ENCODE peak calls at places on chromosome 20, in ten cellular contexts. G, K, W, D, V, E, L, H, Q and C are unnamed samples.

GRCh38 chr20:50509923-50510705 is at the start of gene PTPN1:
- DNase-seq in K (peak; percentile 99), D (peak; percentile 99), G (peak; percentile 98), H (peak; percentile 94), L (peak; percentile 95), V (peak; percentile 99), W (peak; percentile 98), E (peak; percentile 99), Q (peak; percentile 98), C (peak; percentile 99)

GRCh38 chr20:19757487-19757972 is 528 bp upstream of the RIN2 start:
- DNase-seq in V (peak; percentile 80), K (peak; percentile 60), H (no peak), G (peak; percentile 58), Q (peak; percentile 82), L (no peak), D (peak; percentile 74), W (no peak), E (no peak), C (no peak)

GRCh38 chr20:2756056-2756611 is 44.3 kb downstream of the CPXM1 start:
- DNase-seq in G (peak; percentile 60), E (peak; percentile 34), L (no peak), V (peak; percentile 43), H (no peak), Q (peak; percentile 85), W (peak; percentile 19), K (peak; percentile 64), D (peak; percentile 77), C (peak; percentile 56)

GRCh38 chr20:4151991-4152695 is 136.8 kb upstream of the RNF24 start:
- DNase-seq in E (no peak), V (no peak), K (no peak), H (peak; percentile 34), G (no peak), L (no peak), Q (no peak), D (no peak), W (no peak), C (peak; percentile 96)

GRCh38 chr20:22430154-22430745 is 154.1 kb downstream of the FOXA2 start:
- DNase-seq in G (peak; percentile 88), W (no peak), L (peak; percentile 70), Q (no peak), V (no peak), H (no peak), K (peak; percentile 92), E (peak; percentile 20), D (peak; percentile 73), C (no peak)

GRCh38 chr20:1813674-1814635 is 81.3 kb upstream of the SIRPA start:
- DNase-seq in W (no peak), E (no peak), L (no peak), V (no peak), H (no peak), G (no peak), Q (peak; percentile 70), D (no peak), K (no peak), C (no peak)

GRCh38 chr20:34834459-34834893 is 9.0 kb upstream of the NCOA6 start:
- DNase-seq in D (no peak), W (peak; percentile 21), K (peak; percentile 47), L (no peak), V (peak; percentile 50), E (peak; percentile 39), H (no peak), Q (peak; percentile 62), G (peak; percentile 36), C (peak; percentile 68)

GRCh38 chr20:41005361-41005729 is 23.3 kb upstream of the TOP1 start:
- DNase-seq in L (no peak), H (no peak), D (no peak), K (no peak), G (peak; percentile 85), W (peak; percentile 74), Q (no peak), E (no peak), V (peak; percentile 98), C (no peak)

GRCh38 chr20:63963348-63963741 is 6.4 kb downstream of the ZNF512B start:
- DNase-seq in W (no peak), Q (no peak), G (no peak), D (no peak), L (no peak), V (no peak), H (no peak), E (no peak), K (no peak), C (no peak)

GRCh38 chr20:63963784-63964301 is 5.9 kb downstream of the ZNF512B start:
- DNase-seq in V (no peak), L (no peak), E (no peak), Q (no peak), G (no peak), H (no peak), K (no peak), D (no peak), W (no peak), C (no peak)

GRCh38 chr20:63962426-63963347 is 6.5 kb upstream of the UCKL1 start:
- DNase-seq in E (no peak), K (no peak), V (no peak), G (no peak), W (no peak), D (no peak), L (no peak), H (no peak), Q (no peak), C (no peak)

GRCh38 chr20:63959699-63960075 is 3.5 kb upstream of the UCKL1 start:
- DNase-seq in Q (no peak), W (no peak), D (no peak), V (no peak), K (no peak), G (no peak), H (no peak), E (no peak), L (no peak), C (no peak)

DNA sequence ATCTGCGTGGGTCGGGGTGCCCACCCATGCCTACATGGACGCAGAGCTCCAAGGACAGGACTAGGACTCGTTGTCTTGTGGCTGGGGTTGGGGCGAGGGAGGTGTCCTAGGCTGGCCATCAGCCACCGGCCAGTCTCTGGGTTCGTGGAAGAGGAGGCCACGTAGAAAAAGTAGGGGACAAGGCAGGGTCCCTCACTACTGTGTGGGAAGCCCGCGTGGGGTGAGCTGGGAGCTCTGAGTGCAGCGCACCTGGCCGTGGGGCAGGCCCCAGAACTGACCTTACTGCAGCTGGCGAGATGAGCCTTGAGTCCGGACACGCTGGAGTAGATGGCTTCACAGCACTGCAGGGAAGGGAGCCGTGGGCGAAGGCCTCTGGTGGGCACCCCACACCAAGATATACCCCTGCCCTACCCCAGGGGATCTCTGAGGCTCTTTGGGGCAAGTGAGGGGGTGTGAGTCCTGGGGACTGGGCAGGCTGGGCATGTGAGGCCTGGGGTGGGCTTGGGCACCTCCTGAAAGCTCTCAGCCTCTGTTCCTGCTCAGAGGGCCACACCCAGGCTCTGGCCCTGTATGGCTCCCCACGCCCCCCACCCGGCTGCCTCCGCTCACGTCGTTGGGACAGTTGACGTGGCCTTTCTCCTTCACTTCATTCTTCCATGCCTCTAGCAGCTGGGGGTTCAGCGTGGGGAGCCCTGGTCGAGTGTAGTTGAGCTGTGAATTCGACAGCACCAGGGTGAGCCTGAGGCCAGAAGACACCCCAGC is 5.6 kb upstream of the UCKL1 start:
- DNase-seq in E (no peak), Q (no peak), D (no peak), W (no peak), V (no peak), K (no peak), G (no peak), H (no peak), L (no peak), C (no peak)
- TF ChIP-seq MAX in E (no peak), Q (no peak), D (no peak), W (no peak), V (no peak), K (no peak), G (no peak), H (no peak), L (no peak), C (no peak)

GRCh38 chr20:32535953-32536823 is 48.9 kb downstream of the NOL4L start:
- DNase-seq in D (peak; percentile 70), H (no peak), K (peak; percentile 79), G (peak; percentile 41), V (no peak), L (no peak), Q (peak; percentile 96), E (peak; percentile 96), W (peak; percentile 7), C (peak; percentile 63)

GRCh38 chr20:32536861-32537656 is 48.1 kb downstream of the NOL4L start:
- DNase-seq in E (peak; percentile 76), G (no peak), L (no peak), V (no peak), H (no peak), K (no peak), Q (peak; percentile 59), D (peak; percentile 42), W (no peak), C (peak; percentile 51)

GRCh38 chr20:32532246-32532645 is 52.9 kb downstream of the NOL4L start:
- DNase-seq in Q (no peak), K (no peak), D (no peak), E (no peak), G (no peak), H (no peak), W (no peak), V (no peak), L (no peak), C (no peak)

GRCh38 chr20:32535316-32535952 is 49.7 kb downstream of the NOL4L start:
- DNase-seq in V (no peak), G (no peak), D (no peak), W (no peak), H (no peak), L (no peak), E (no peak), Q (no peak), K (no peak), C (no peak)

DNA sequence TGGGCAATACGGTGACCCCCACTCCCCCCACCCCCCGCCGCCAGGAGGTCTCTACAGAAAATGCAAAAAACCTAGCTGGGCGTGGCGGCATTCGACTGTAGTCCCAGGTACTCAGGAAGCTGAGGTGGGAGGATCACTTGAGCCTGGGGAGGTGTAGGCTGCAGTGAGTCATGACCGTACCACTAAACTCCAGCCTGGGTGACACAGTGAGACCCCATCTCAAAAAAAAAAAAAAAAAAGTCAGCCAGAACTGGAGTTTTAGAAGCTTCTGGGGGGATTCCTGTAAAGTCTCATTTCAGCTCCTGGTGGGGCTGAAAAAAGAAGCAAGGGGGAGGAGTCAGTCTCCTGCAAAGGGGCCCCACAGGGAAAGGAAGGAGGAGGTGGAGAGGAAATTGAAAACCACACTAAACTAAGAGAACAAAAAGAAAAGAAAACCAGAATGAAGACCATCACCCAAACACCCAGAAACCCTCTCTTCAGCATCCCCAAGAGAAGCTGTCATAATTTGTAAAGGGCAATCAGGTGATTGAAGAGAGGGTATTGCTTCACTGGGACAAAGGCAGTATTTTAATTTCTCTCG is 50.4 kb downstream of the NOL4L start:
- DNase-seq in L (no peak), Q (no peak), H (no peak), D (peak; percentile 36), E (no peak), K (no peak), V (no peak), G (no peak), W (no peak), C (peak; percentile 47)
- TF ChIP-seq MAX in L (no peak), Q (no peak), H (no peak), D (no peak), E (no peak), K (no peak), V (no peak), G (no peak), W (no peak), C (no peak)

GRCh38 chr20:58138395-58138794 is 90.1 kb downstream of the ANKRD60 start:
- DNase-seq in E (no peak), D (no peak), K (no peak), G (no peak), H (no peak), V (no peak), W (no peak), Q (no peak), L (no peak), C (no peak)

GRCh38 chr20:58137651-58138265 is 90.7 kb downstream of the ANKRD60 start:
- DNase-seq in K (no peak), V (no peak), L (no peak), E (no peak), W (no peak), Q (no peak), G (no peak), D (no peak), H (no peak), C (no peak)

GRCh38 chr20:58139849-58140786 is 88.3 kb downstream of the ANKRD60 start:
- DNase-seq in Q (no peak), W (no peak), E (no peak), G (no peak), K (no peak), V (no peak), L (no peak), H (no peak), D (no peak), C (no peak)

GRCh38 chr20:58135441-58136170 is 92.8 kb downstream of the ANKRD60 start:
- DNase-seq in W (no peak), Q (no peak), V (no peak), G (no peak), E (no peak), D (no peak), L (no peak), H (no peak), K (no peak), C (no peak)

GRCh38 chr20:58137236-58137635 is 91.2 kb downstream of the ANKRD60 start:
- DNase-seq in H (no peak), K (no peak), V (no peak), D (no peak), Q (no peak), W (no peak), L (no peak), E (no peak), G (no peak), C (no peak)
- TF ChIP-seq MAX in H (no peak), K (no peak), V (no peak), D (no peak), Q (no peak), W (no peak), L (no peak), E (no peak), G (no peak), C (no peak)

GRCh38 chr20:52410182-52410647 is 218.6 kb upstream of the ZFP64 start:
- DNase-seq in W (no peak), K (no peak), D (no peak), V (no peak), E (no peak), L (no peak), G (no peak), H (no peak), Q (peak; percentile 12), C (peak; percentile 81)
- TF ChIP-seq MAX in W (no peak), K (no peak), D (no peak), V (no peak), E (no peak), L (no peak), G (no peak), H (no peak), Q (no peak), C (peak; percentile 45)